ENCODE peak calls at places on chromosomes 6 and 20, in five cellular contexts. Q, I, U, P and D are unnamed samples.

GRCh38 chr20:46031701-46032254 is 2.8 kb downstream of the SLC12A5 start:
- DNase-seq in P (no peak), I (no peak), Q (peak; percentile 71), U (peak; percentile 17), D (no peak)

GRCh38 chr20:58160451-58161051 is 67.9 kb downstream of the ANKRD60 start:
- DNase-seq in U (no peak), Q (no peak), P (no peak), I (no peak), D (no peak)

GRCh38 chr6:138492113-138492512 is 7.2 kb downstream of the NHSL1 start:
- DNase-seq in U (no peak), I (no peak), Q (no peak), P (no peak), D (no peak)

GRCh38 chr6:159499034-159499433 is 194.0 kb downstream of the SOD2 start:
- DNase-seq in Q (no peak), P (no peak), U (no peak), I (no peak), D (no peak)

GRCh38 chr6:80445752-80446151 is 339.3 kb downstream of the BCKDHB start:
- DNase-seq in P (no peak), Q (no peak), I (no peak), U (no peak), D (no peak)

GRCh38 chr6:78832091-78832808 is 35.1 kb upstream of the IRAK1BP1 start:
- DNase-seq in P (no peak), Q (no peak), I (peak; percentile 42), U (peak; percentile 46), D (no peak)

GRCh38 chr6:76697585-76697984 is 625.1 kb upstream of the IMPG1 start:
- DNase-seq in P (no peak), U (peak; percentile 45), I (peak; percentile 39), Q (no peak), D (no peak)

GRCh38 chr20:7091655-7092054 is 324.2 kb downstream of the BMP2 start:
- DNase-seq in Q (no peak), P (no peak), U (no peak), I (no peak), D (no peak)

GRCh38 chr6:45965787-45966186 is 49.9 kb downstream of the CLIC5 start:
- DNase-seq in U (peak; percentile 76), Q (no peak), I (peak; percentile 66), P (peak; percentile 40), D (no peak)

GRCh38 chr6:7441048-7441775 is 51.6 kb downstream of the RIOK1 start:
- DNase-seq in U (no peak), P (no peak), I (no peak), Q (no peak), D (no peak)